ENCODE peak calls at places on chromosomes 5 and 9, in four cellular contexts. C is HepG2, K is GM12878, F is A549. M is an unnamed sample.

GRCh38 chr5:50958852-50959457 is 292.5 kb downstream of the PARP8 start:
- DNase-seq in C (peak), F (peak), K (no peak), M (peak)

GRCh38 chr5:160181965-160182622 is 47.2 kb upstream of the FABP6 start:
- DNase-seq in C (no peak), K (no peak), F (no peak), M (no peak)

GRCh38 chr5:135977375-135977928 is 22.7 kb upstream of the LECT2 start:
- DNase-seq in K (no peak), C (no peak), F (peak), M (peak)

GRCh38 chr5:107669543-107670027 is 1.2 kb downstream of the EFNA5 start:
- DNase-seq in F (peak), C (no peak), K (no peak), M (peak)

GRCh38 chr9:126312584-126313551 is 13.8 kb upstream of the MVB12B start:
- DNase-seq in K (no peak), F (no peak), C (peak), M (no peak)

GRCh38 chr9:71604197-71605063 is 163.9 kb downstream of the CEMIP2 start:
- DNase-seq in F (peak), C (peak), K (no peak), M (peak)

GRCh38 chr5:93359296-93359957 is 221.6 kb downstream of the NR2F1-AS1 start:
- DNase-seq in F (peak), K (no peak), C (no peak), M (peak)

GRCh38 chr5:120152472-120152871 is 311.6 kb upstream of the PRR16 start:
- DNase-seq in F (peak), K (no peak), C (no peak), M (peak)

GRCh38 chr5:14153932-14154646 is 10.9 kb downstream of the TRIO start:
- DNase-seq in K (no peak), C (no peak), F (peak), M (peak)

GRCh38 chr5:57902035-57902434 is 419.4 kb upstream of the ACTBL2 start:
- DNase-seq in F (no peak), K (no peak), C (no peak), M (no peak)

DNA sequence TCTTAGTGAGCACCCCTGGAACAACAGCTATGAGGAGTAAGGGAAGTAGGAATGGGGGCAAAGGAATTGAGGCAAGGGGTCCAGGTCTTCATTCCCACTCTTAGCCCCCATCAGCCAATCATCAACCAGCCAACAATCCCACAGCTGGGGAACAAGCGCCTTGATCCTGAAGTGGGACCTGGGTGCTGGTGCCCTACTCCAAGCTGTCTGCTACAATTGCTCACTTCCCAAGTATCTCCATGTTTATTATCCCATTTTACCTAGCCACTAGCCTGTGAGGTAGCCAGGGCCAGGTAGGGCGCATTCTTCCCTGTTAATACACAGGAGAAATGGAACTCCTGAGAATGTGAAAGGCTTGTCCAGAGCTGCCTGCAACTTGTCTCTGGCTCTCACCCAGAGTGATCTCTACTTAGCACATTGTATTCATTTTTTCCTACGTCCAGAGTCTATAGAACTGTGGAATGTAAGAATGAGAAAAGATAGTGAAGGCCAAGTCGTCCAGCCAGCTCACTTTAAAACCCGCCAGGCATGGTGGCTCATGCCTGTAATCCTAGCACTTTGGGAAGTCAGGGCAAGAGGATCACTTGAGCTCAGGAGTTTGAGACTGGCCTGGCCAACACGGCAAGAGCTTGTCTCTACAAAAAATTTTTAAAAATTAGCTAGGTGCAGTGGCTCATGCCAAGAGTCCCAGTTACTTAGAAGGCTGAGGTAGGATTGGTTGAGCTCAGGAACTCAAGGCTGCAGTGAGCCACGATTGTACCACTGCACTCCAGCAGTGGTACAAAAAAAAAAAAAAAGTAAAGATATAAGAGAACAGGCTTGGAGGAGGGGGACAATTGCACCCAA is 6.2 kb upstream of the DNAJC18 start:
- DNase-seq in K (no peak), C (no peak), F (no peak), M (peak)
- TF ChIP-seq USF2 in K (no peak), C (no peak), F (no peak), M (no peak)

GRCh38 chr5:181204561-181205401 is at the start of gene TRIM7:
- DNase-seq in C (no peak), K (no peak), F (peak), M (peak)
- TF ChIP-seq USF2 in C (no peak), K (no peak), F (no peak), M (no peak)

GRCh38 chr5:141855265-141856029 is 22.8 kb downstream of the PCDH1 start:
- DNase-seq in C (no peak), K (no peak), F (no peak), M (no peak)
- TF ChIP-seq USF2 in C (no peak), K (no peak), F (no peak), M (no peak)

GRCh38 chr5:106152569-106152968 is 1518.2 kb downstream of the EFNA5 start:
- DNase-seq in F (no peak), K (no peak), C (no peak), M (no peak)

GRCh38 chr5:106154280-106154716 is 1516.4 kb downstream of the EFNA5 start:
- DNase-seq in F (no peak), C (no peak), K (no peak), M (no peak)
- TF ChIP-seq USF2 in F (no peak), C (no peak), K (no peak), M (no peak)

GRCh38 chr5:177388521-177389052 is 4.4 kb downstream of the SLC34A1 start:
- DNase-seq in C (no peak), F (no peak), K (no peak), M (no peak)
- TF ChIP-seq USF2 in C (no peak), F (no peak), K (no peak), M (no peak)

M was measured in IMR-90.